ENCODE peak calls at places on chromosomes 6 and 20, in nine cellular contexts. D is NAMALWA; S is amygdala; U is NCI-H1694; Q is lung; X is activated T-helper 9 cell treated with anti-CD3 and anti-CD28 coated beads, Interleukin-2, amount 50 U/mL, for 16 hours; M is H7; V is dorsolateral prefrontal cortex; C is hypothalamus. Z is an unnamed sample.

GRCh38 chr6:96075826-96076225 is 60.1 kb downstream of the FUT9 start:
- DNase-seq in D (no peak), S (no peak), U (no peak), Q (no peak), X (no peak), M (no peak), V (no peak), C (no peak), Z (no peak)

GRCh38 chr6:101380861-101381630 is 12.5 kb upstream of the GRIK2 start:
- DNase-seq in D (no peak), S (no peak), U (no peak), Q (no peak), X (no peak), M (no peak), V (no peak), C (no peak), Z (no peak)

GRCh38 chr6:26141378-26141901 is 54.2 kb downstream of the HFE start:
- DNase-seq in D (no peak), S (peak), U (no peak), Q (no peak), X (no peak), M (no peak), V (peak), C (peak), Z (no peak)

GRCh38 chr6:108365488-108365887 is 70.6 kb downstream of the AFG1L start:
- DNase-seq in D (no peak), S (no peak), U (no peak), Q (no peak), X (no peak), M (no peak), V (no peak), C (no peak), Z (no peak)

GRCh38 chr6:126033696-126034095 is 47.4 kb downstream of the TRMT11 start:
- DNase-seq in D (peak), S (no peak), U (peak), Q (no peak), X (no peak), M (peak), V (no peak), C (no peak), Z (no peak)

GRCh38 chr6:3013901-3014674 is 14.4 kb downstream of the NQO2 start:
- DNase-seq in D (no peak), S (no peak), U (no peak), Q (no peak), X (no peak), M (peak), V (no peak), C (no peak), Z (no peak)

GRCh38 chr6:145148392-145149175 is 586.7 kb downstream of the EPM2A start:
- DNase-seq in D (no peak), S (no peak), U (no peak), Q (peak), X (no peak), M (no peak), V (no peak), C (no peak), Z (no peak)

GRCh38 chr6:25259756-25260155 is 19.4 kb upstream of the CARMIL1 start:
- DNase-seq in D (no peak), S (no peak), U (no peak), Q (no peak), X (no peak), M (no peak), V (no peak), C (no peak), Z (no peak)

GRCh38 chr6:73969982-73970960 is 274.3 kb downstream of the CD109 start:
- DNase-seq in D (peak), S (no peak), U (peak), Q (no peak), X (no peak), M (no peak), V (no peak), C (no peak), Z (no peak)

GRCh38 chr20:8812818-8813217 is 256.1 kb upstream of the PLCB4 start:
- DNase-seq in D (no peak), S (no peak), U (no peak), Q (no peak), X (no peak), M (peak), V (no peak), C (no peak), Z (no peak)

GRCh38 chr20:11051146-11051545 is 377.3 kb upstream of the JAG1 start:
- DNase-seq in D (no peak), S (no peak), U (no peak), Q (no peak), X (no peak), M (no peak), V (no peak), C (no peak), Z (no peak)

Z was measured in stimulated activated CD4-positive, alpha-beta T cell treated with anti-CD3 and anti-CD28 coated beads, Interleukin-4, amount 100 ng/mL, for 48 hours.